ENCODE peak calls at places on chromosome 14, in nine cellular contexts. Z is MM.1S; B is A673; N is left ventricle myocardium inferior; J is fibroblast of lung; I is aorta; W is brain microvascular endothelial cell; F is CD8-positive, alpha-beta memory T cell; C is HCT116. X is an unnamed sample. For H3K36me3, the result is how much of the 10 kb centered on the place peaks cover.

GRCh38 chr14:26104686-26105085 is 493.1 kb downstream of the NOVA1 start:
- DNase-seq in Z (no peak), B (peak), N (no peak), J (no peak), I (no peak), W (no peak), F (no peak), C (no peak), X (no peak)

GRCh38 chr14:103091041-103091882 is 3.3 kb upstream of the EXOC3L4 start:
- DNase-seq in Z (peak), B (peak), N (peak), J (peak), I (no peak), W (no peak), F (peak), C (no peak), X (peak)

GRCh38 chr14:55228261-55228660 is 36.9 kb upstream of the DLGAP5 start:
- DNase-seq in Z (no peak), B (no peak), N (no peak), J (no peak), I (no peak), W (no peak), F (no peak), C (no peak), X (no peak)

GRCh38 chr14:99982449-99983250 is 82.6 kb upstream of the EVL start:
- DNase-seq in Z (peak), B (peak), N (peak), J (peak), I (no peak), W (peak), F (peak), C (peak), X (peak)

GRCh38 chr14:69828372-69828771 is 31.3 kb upstream of the SLC10A1 start:
- DNase-seq in Z (no peak), B (no peak), N (no peak), J (no peak), I (no peak), W (no peak), F (no peak), C (no peak), X (no peak)

GRCh38 chr14:72519543-72519942 is 374.4 kb downstream of the DPF3 start:
- DNase-seq in Z (no peak), B (no peak), N (no peak), J (no peak), I (no peak), W (no peak), F (no peak), C (no peak), X (peak)

GRCh38 chr14:28766505-28767238 is at the start of gene FOXG1:
- DNase-seq in Z (no peak), B (peak), N (no peak), J (no peak), I (no peak), W (no peak), F (no peak), C (no peak), X (no peak)

GRCh38 chr14:105857816-105858675 is 331.7 kb downstream of the TMEM121 start:
- DNase-seq in Z (peak), B (no peak), N (peak), J (no peak), I (peak), W (no peak), F (peak), C (no peak), X (peak)

GRCh38 chr14:77319416-77319815 is 1.3 kb downstream of the POMT2 start:
- DNase-seq in Z (no peak), B (peak), N (no peak), J (no peak), I (no peak), W (no peak), F (no peak), C (no peak), X (no peak)

GRCh38 chr14:67516679-67517078 is 16.4 kb upstream of the PLEKHH1 start:
- DNase-seq in Z (no peak), B (no peak), N (no peak), J (no peak), I (no peak), W (no peak), F (no peak), C (no peak), X (no peak)

GRCh38 chr14:50351016-50351415 is 38.9 kb downstream of the DMAC2L start:
- DNase-seq in Z (no peak), B (peak), N (no peak), J (no peak), I (no peak), W (peak), F (no peak), C (no peak), X (no peak)

GRCh38 chr14:99674776-99675175 is 9.3 kb upstream of the CYP46A1 start:
- DNase-seq in Z (no peak), B (no peak), N (no peak), J (no peak), I (peak), W (no peak), F (peak), C (no peak), X (no peak)

GRCh38 chr14:35180179-35180578 is 57.8 kb downstream of the PRORP start:
- DNase-seq in Z (no peak), B (no peak), N (no peak), J (no peak), I (no peak), W (no peak), F (no peak), C (no peak), X (no peak)

GRCh38 chr14:69719501-69719951 is 47.4 kb upstream of the SRSF5 start:
- DNase-seq in Z (no peak), B (peak), N (peak), J (peak), I (no peak), W (peak), F (no peak), C (no peak), X (no peak)

GRCh38 chr14:102185360-102185759 is 45.7 kb downstream of the WDR20 start:
- DNase-seq in Z (no peak), B (no peak), N (no peak), J (no peak), I (no peak), W (no peak), F (no peak), C (no peak), X (no peak)

GRCh38 chr14:90000935-90001334 is 45.2 kb downstream of the TDP1 start:
- DNase-seq in Z (no peak), B (no peak), N (no peak), J (no peak), I (no peak), W (no peak), F (no peak), C (no peak), X (no peak)

GRCh38 chr14:69839017-69839416 is 40.2 kb upstream of the SMOC1 start:
- DNase-seq in Z (no peak), B (no peak), N (no peak), J (no peak), I (no peak), W (no peak), F (no peak), C (no peak), X (no peak)

GRCh38 chr14:71403673-71404072 is 496.4 kb downstream of the PCNX1 start:
- DNase-seq in Z (peak), B (peak), N (no peak), J (peak), I (no peak), W (peak), F (no peak), C (peak), X (no peak)

GRCh38 chr14:104309657-104310369 is 171.4 kb downstream of the KIF26A start:
- DNase-seq in Z (no peak), B (no peak), N (no peak), J (no peak), I (peak), W (no peak), F (peak), C (no peak), X (no peak)

GRCh38 chr14:57060276-57060956 is 208.3 kb downstream of the EXOC5 start:
- DNase-seq in Z (peak), B (no peak), N (no peak), J (no peak), I (no peak), W (no peak), F (no peak), C (no peak), X (no peak)

GRCh38 chr14:75497191-75497590 is 25.1 kb upstream of the BATF start:
- DNase-seq in Z (no peak), B (no peak), N (no peak), J (no peak), I (no peak), W (no peak), F (peak), C (no peak), X (no peak)

GRCh38 chr14:67644428-67644827 is 24.7 kb downstream of the ARG2 start:
- DNase-seq in Z (no peak), B (no peak), N (no peak), J (peak), I (no peak), W (no peak), F (no peak), C (no peak), X (no peak)

GRCh38 chr14:81625343-81625742 is 91.7 kb upstream of the SEL1L start:
- DNase-seq in Z (peak), B (peak), N (no peak), J (peak), I (no peak), W (no peak), F (no peak), C (peak), X (no peak)

GRCh38 chr14:103880334-103880985 is 33.1 kb upstream of the PPP1R13B start:
- DNase-seq in Z (no peak), B (peak), N (peak), J (peak), I (peak), W (peak), F (peak), C (no peak), X (peak)

GRCh38 chr14:73311710-73312035 is 74.4 kb downstream of the PAPLN start:
- DNase-seq in Z (no peak), B (no peak), N (no peak), J (no peak), I (no peak), W (no peak), F (no peak), C (no peak), X (no peak)

GRCh38 chr14:87813691-87814090 is 179.3 kb downstream of the GALC start:
- DNase-seq in Z (no peak), B (no peak), N (no peak), J (no peak), I (no peak), W (no peak), F (no peak), C (no peak), X (no peak)

GRCh38 chr14:60722836-60723217 is 1.3 kb downstream of the SIX4 start:
- DNase-seq in Z (no peak), B (no peak), N (no peak), J (peak), I (peak), W (no peak), F (no peak), C (no peak), X (no peak)

GRCh38 chr14:78356406-78356805 is 186.2 kb downstream of the NRXN3 start:
- DNase-seq in Z (no peak), B (no peak), N (no peak), J (no peak), I (no peak), W (no peak), F (no peak), C (no peak), X (no peak)

GRCh38 chr14:28608438-28608837 is 158.1 kb upstream of the FOXG1 start:
- DNase-seq in Z (no peak), B (no peak), N (no peak), J (no peak), I (no peak), W (no peak), F (no peak), C (no peak), X (no peak)

GRCh38 chr14:39140170-39140569 is 26.0 kb downstream of the GEMIN2 start:
- DNase-seq in Z (no peak), B (no peak), N (no peak), J (no peak), I (no peak), W (no peak), F (no peak), C (no peak), X (no peak)

GRCh38 chr14:27025648-27026047 is 427.8 kb upstream of the NOVA1 start:
- DNase-seq in Z (no peak), B (no peak), N (no peak), J (no peak), I (no peak), W (no peak), F (no peak), C (no peak), X (no peak)

GRCh38 chr14:85250369-85250768 is 279.6 kb upstream of the FLRT2 start:
- DNase-seq in Z (no peak), B (no peak), N (no peak), J (no peak), I (no peak), W (no peak), F (no peak), C (no peak), X (no peak)

GRCh38 chr14:54108481-54109471 is 152.2 kb upstream of the BMP4 start:
- DNase-seq in Z (no peak), B (no peak), N (no peak), J (peak), I (no peak), W (peak), F (no peak), C (peak), X (no peak)

GRCh38 chr14:36975834-36976233 is 196.6 kb downstream of the SLC25A21 start:
- DNase-seq in Z (no peak), B (peak), N (no peak), J (peak), I (no peak), W (no peak), F (no peak), C (no peak), X (no peak)

GRCh38 chr14:92610849-92611271 is 97.3 kb downstream of the RIN3 start:
- DNase-seq in Z (no peak), B (no peak), N (no peak), J (no peak), I (no peak), W (no peak), F (no peak), C (no peak), X (no peak)
- H3K27ac ChIP-seq in Z (no peak), B (no peak), N (no peak), J (no peak), I (peak), W (no peak), F (no peak), C (no peak), X (no peak)

DNA sequence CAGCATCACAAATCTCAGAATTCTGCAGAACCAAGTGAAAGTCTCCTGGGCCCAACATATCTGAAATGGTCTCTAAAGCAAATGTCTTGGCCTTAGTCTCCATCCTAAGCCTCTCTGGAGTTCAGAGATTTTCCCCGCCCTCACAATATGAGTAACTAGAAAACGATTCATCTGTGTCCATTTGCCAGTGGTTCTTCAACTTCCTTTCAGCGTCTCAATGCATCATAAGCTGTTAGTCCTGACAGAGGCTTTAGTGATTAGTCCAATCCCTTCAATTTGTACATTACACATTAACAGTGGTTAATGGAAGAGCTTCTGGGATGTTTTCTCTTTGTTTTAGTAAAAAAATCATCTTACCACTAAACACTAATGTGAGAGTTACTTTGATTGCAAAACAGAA is 17.4 kb downstream of the NPC2 start:
- DNase-seq in Z (no peak), B (no peak), N (no peak), J (peak), I (no peak), W (peak), F (no peak), C (no peak), X (no peak)
- H3K36me3 ChIP-seq in Z (under half), B (under half), N (under half), J (under half), I (under half), W (under half), F (under half), C (under half), X (under half)

DNA sequence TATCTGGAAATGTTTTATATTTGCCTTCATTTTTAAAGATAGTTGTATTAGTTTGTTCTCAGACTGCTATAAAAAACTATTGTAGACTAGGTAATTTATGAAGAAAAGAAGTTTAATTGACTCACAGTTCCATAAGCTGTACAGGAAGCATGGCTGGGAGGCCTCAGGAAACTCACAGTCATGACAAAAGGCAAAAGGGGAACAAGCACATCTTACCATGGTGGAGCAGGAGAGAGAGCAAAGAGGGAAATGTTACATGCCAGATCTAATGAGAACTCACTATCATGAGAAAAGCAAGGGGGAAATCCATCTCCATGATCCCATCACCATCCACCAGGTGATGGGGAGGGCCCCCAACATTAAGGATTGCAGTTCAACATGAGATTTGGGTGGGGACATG is 35.5 kb upstream of the UNC79 start:
- DNase-seq in Z (no peak), B (no peak), N (no peak), J (no peak), I (no peak), W (no peak), F (no peak), C (no peak), X (no peak)
- H3K27ac ChIP-seq in Z (no peak), B (no peak), N (no peak), J (no peak), I (no peak), W (no peak), F (no peak), C (no peak), X (no peak)

GRCh38 chr14:92009604-92010003 is 30.3 kb downstream of the TRIP11 start:
- DNase-seq in Z (no peak), B (no peak), N (no peak), J (no peak), I (no peak), W (no peak), F (no peak), C (no peak), X (no peak)

GRCh38 chr14:92010644-92011043 is 29.2 kb downstream of the TRIP11 start:
- DNase-seq in Z (no peak), B (no peak), N (no peak), J (no peak), I (no peak), W (no peak), F (no peak), C (no peak), X (no peak)

GRCh38 chr14:92004062-92004461 is 35.8 kb downstream of the TRIP11 start:
- DNase-seq in Z (no peak), B (no peak), N (no peak), J (no peak), I (no peak), W (no peak), F (no peak), C (no peak), X (no peak)

GRCh38 chr14:92005019-92005418 is 34.8 kb downstream of the TRIP11 start:
- DNase-seq in Z (no peak), B (no peak), N (no peak), J (no peak), I (no peak), W (no peak), F (no peak), C (no peak), X (no peak)
- H3K36me3 ChIP-seq in Z (under half), B (under half), N (half or more), J (under half), I (under half), W (under half), F (under half), C (under half), X (under half)

GRCh38 chr14:22606380-22606779 is 8.3 kb downstream of the ABHD4 start:
- DNase-seq in Z (no peak), B (no peak), N (no peak), J (no peak), I (no peak), W (peak), F (no peak), C (no peak), X (no peak)
- H3K27ac ChIP-seq in Z (no peak), B (no peak), N (no peak), J (no peak), I (no peak), W (no peak), F (no peak), C (no peak), X (no peak)

GRCh38 chr14:95452176-95452889 is 64.1 kb downstream of the SYNE3 start:
- DNase-seq in Z (peak), B (peak), N (no peak), J (peak), I (no peak), W (peak), F (no peak), C (no peak), X (no peak)
- H3K36me3 ChIP-seq in Z (under half), B (under half), N (half or more), J (under half), I (under half), W (under half), F (under half), C (under half), X (half or more)

DNA sequence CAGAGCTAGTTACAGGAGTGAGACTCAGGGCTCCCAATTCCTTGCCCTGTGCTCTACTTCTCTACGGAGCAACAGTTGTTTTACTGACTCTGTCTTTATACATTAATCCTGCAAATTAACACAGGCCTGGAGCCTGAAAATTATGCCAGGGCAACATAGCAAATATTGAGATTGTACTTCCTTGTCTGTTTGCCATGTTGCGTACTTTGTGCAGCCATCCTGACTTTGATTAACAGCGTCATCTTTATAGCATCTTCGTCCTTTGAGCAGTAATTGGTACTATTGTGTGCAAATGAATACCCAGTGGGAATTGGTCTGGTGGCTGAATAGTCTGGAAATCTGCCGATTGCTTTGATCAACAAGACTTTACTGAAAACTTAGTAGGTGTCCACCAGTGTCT is 15.1 kb upstream of the AKAP6 start:
- DNase-seq in Z (no peak), B (no peak), N (no peak), J (no peak), I (no peak), W (no peak), F (no peak), C (no peak), X (no peak)
- H3K27ac ChIP-seq in Z (no peak), B (no peak), N (no peak), J (no peak), I (no peak), W (no peak), F (no peak), C (no peak), X (no peak)

X was measured in CD4-positive, alpha-beta memory T cell.